ENCODE peak calls at places on chromosomes 7 and 10, in ten cellular contexts. F is iPS-NIHi11; B is HT1080; C is stimulated activated CD8-positive, alpha-beta memory T cell treated with anti-CD3 and anti-CD28 coated beads, Interleukin-15, amount 100 ng/mL, for 24 hours; S is effector memory CD4-positive, alpha-beta T cell; G is dorsolateral prefrontal cortex; D is activated CD4-positive, alpha-beta T cell treated with anti-CD3 and anti-CD28 coated beads, Interleukin-2, amount 50 U/mL, for 1 hour; Z is skeletal muscle cell; O is left cardiac atrium; W is AG04449. H is an unnamed sample.
A peak's percentile ranks its signal among the peaks of the same experiment; 100 is the strongest.

GRCh38 chr7:130273081-130273699 is 6.5 kb downstream of the CPA2 start:
- DNase-seq in S (no peak), C (no peak), G (no peak), F (peak; percentile 91), Z (peak; percentile 56), B (no peak), O (no peak), D (no peak), W (no peak), H (no peak)

GRCh38 chr10:128419466-128420019 is 293.3 kb upstream of the MKI67 start:
- DNase-seq in B (peak; percentile 41), O (no peak), Z (no peak), S (no peak), C (no peak), F (no peak), G (no peak), W (no peak), D (no peak), H (no peak)

GRCh38 chr10:74934100-74934812 is 107.9 kb downstream of the KAT6B start:
- DNase-seq in S (no peak), B (no peak), G (no peak), F (no peak), Z (no peak), O (no peak), D (no peak), C (no peak), W (no peak), H (no peak)

GRCh38 chr7:46786221-46786951 is 795.5 kb downstream of the TNS3 start:
- DNase-seq in G (no peak), O (no peak), C (no peak), Z (peak; percentile 77), B (peak; percentile 69), D (no peak), F (peak; percentile 46), W (peak; percentile 57), S (no peak), H (no peak)

GRCh38 chr10:24873281-24873683 is 79.1 kb downstream of the PRTFDC1 start:
- DNase-seq in B (peak; percentile 86), O (no peak), S (no peak), G (no peak), C (no peak), Z (peak; percentile 91), W (peak; percentile 86), F (peak; percentile 19), D (no peak), H (no peak)

GRCh38 chr10:102524746-102525145 is 21.0 kb downstream of the SUFU start:
- DNase-seq in G (no peak), Z (no peak), B (no peak), C (no peak), D (no peak), F (no peak), S (no peak), W (no peak), O (no peak), H (no peak)

GRCh38 chr10:30505543-30506298 is 71.7 kb downstream of the MAP3K8 start:
- DNase-seq in B (no peak), G (no peak), Z (no peak), S (no peak), C (no peak), F (no peak), W (no peak), D (no peak), O (no peak), H (no peak)

GRCh38 chr7:147670759-147671158 is 919.8 kb upstream of the C7orf33 start:
- DNase-seq in F (no peak), B (no peak), Z (no peak), D (no peak), G (no peak), S (no peak), O (no peak), W (no peak), C (no peak), H (no peak)

GRCh38 chr7:19692111-19692828 is 16.6 kb downstream of the POLR1F start:
- DNase-seq in B (no peak), W (no peak), D (no peak), Z (no peak), C (no peak), S (no peak), O (no peak), F (no peak), G (no peak), H (no peak)

GRCh38 chr7:105205592-105206211 is 183.0 kb downstream of the SRPK2 start:
- DNase-seq in S (no peak), G (no peak), B (peak; percentile 11), C (no peak), D (peak; percentile 8), Z (no peak), O (no peak), F (no peak), W (no peak), H (no peak)

GRCh38 chr7:116500071-116500853 is 724 bp downstream of the CAV2 start:
- DNase-seq in Z (no peak), G (no peak), B (peak; percentile 73), W (no peak), C (no peak), D (no peak), F (peak; percentile 36), S (no peak), O (peak; percentile 45), H (peak; percentile 76)

GRCh38 chr7:11176922-11177445 is 203.3 kb downstream of the PHF14 start:
- DNase-seq in G (no peak), F (no peak), Z (no peak), O (no peak), C (no peak), D (no peak), S (no peak), W (no peak), B (no peak), H (no peak)

GRCh38 chr10:21166557-21167287 is 269.6 kb upstream of the NEBL start:
- DNase-seq in Z (no peak), B (no peak), G (no peak), S (no peak), O (no peak), D (no peak), C (no peak), F (no peak), W (no peak), H (no peak)

GRCh38 chr7:117008849-117009531 is 55.7 kb downstream of the ST7 start:
- DNase-seq in G (no peak), F (no peak), Z (peak; percentile 49), O (no peak), S (no peak), W (no peak), D (no peak), B (peak; percentile 92), C (no peak), H (no peak)

GRCh38 chr7:2165239-2165609 is 67.5 kb downstream of the MAD1L1 start:
- DNase-seq in O (no peak), F (peak; percentile 7), B (no peak), D (no peak), Z (no peak), G (no peak), W (no peak), C (no peak), S (no peak), H (peak; percentile 60)

GRCh38 chr10:26733750-26734568 is 36.5 kb downstream of the PDSS1 start:
- DNase-seq in O (no peak), C (no peak), Z (no peak), B (no peak), F (peak; percentile 59), W (no peak), D (no peak), S (no peak), G (no peak), H (no peak)

GRCh38 chr10:126704637-126705036 is 34.1 kb upstream of the C10orf90 start:
- DNase-seq in C (no peak), Z (no peak), D (no peak), O (no peak), W (no peak), S (no peak), B (no peak), F (no peak), G (no peak), H (no peak)

GRCh38 chr10:23391817-23392216 is 47.1 kb upstream of the OTUD1 start:
- DNase-seq in C (no peak), W (no peak), B (no peak), Z (no peak), S (no peak), F (no peak), O (no peak), D (no peak), G (no peak), H (no peak)

GRCh38 chr7:75740846-75741497 is 2.2 kb upstream of the HIP1 start:
- DNase-seq in W (no peak), F (no peak), D (no peak), G (no peak), Z (no peak), C (no peak), B (no peak), S (no peak), O (peak; percentile 55), H (no peak)

GRCh38 chr7:148723846-148724245 is 25.1 kb downstream of the CUL1 start:
- DNase-seq in G (no peak), W (no peak), B (no peak), D (no peak), F (no peak), S (no peak), O (no peak), Z (no peak), C (no peak), H (no peak)

GRCh38 chr10:72353963-72354355 is 760 bp downstream of the DNAJB12 start:
- DNase-seq in D (no peak), B (no peak), W (no peak), C (no peak), G (no peak), F (peak; percentile 42), Z (no peak), O (no peak), S (no peak), H (no peak)

GRCh38 chr10:119374236-119374635 is 166.9 kb downstream of the GRK5 start:
- DNase-seq in D (no peak), F (no peak), S (no peak), G (no peak), Z (no peak), W (no peak), B (no peak), C (no peak), O (no peak), H (no peak)

H was measured in cardiac septum.